ENCODE peak calls at places on chromosomes 11 and 22, in four cellular contexts. L is Caco-2, A is HT1080, J is AG10803. I is an unnamed sample.

GRCh38 chr11:28505216-28505615 is 397.0 kb downstream of the METTL15 start:
- DNase-seq in L (no peak), A (no peak), J (peak), I (no peak)

GRCh38 chr11:31827458-31828206 is 16.5 kb upstream of the PAX6 start:
- DNase-seq in L (no peak), A (no peak), J (no peak), I (no peak)

GRCh38 chr11:80987161-80987560 is 1546.3 kb upstream of the TENM4 start:
- DNase-seq in L (no peak), A (no peak), J (no peak), I (no peak)

GRCh38 chr11:128621491-128622136 is 34.3 kb upstream of the ETS1 start:
- DNase-seq in L (no peak), A (peak), J (peak), I (peak)

GRCh38 chr11:23991140-23991539 is 505.7 kb upstream of the LUZP2 start:
- DNase-seq in L (no peak), A (no peak), J (peak), I (peak)

GRCh38 chr11:69883292-69884255 is 64.4 kb upstream of the FGF3 start:
- DNase-seq in L (no peak), A (no peak), J (no peak), I (no peak)

GRCh38 chr11:36441610-36442208 is 68.4 kb downstream of the TRAF6 start:
- DNase-seq in L (no peak), A (no peak), J (no peak), I (no peak)

GRCh38 chr11:121873770-121874169 is 242.2 kb downstream of the BLID start:
- DNase-seq in L (no peak), A (no peak), J (no peak), I (no peak)

GRCh38 chr22:46105494-46106278 is 44.6 kb upstream of the PPARA start:
- DNase-seq in L (peak), A (no peak), J (peak), I (no peak)

GRCh38 chr11:12318791-12319733 is 58.3 kb upstream of the PARVA start:
- DNase-seq in L (no peak), A (no peak), J (peak), I (peak)

GRCh38 chr11:46238078-46238966 is 39.1 kb upstream of the CREB3L1 start:
- DNase-seq in L (peak), A (peak), J (peak), I (peak)

GRCh38 chr11:111012497-111012896 is 233.0 kb upstream of the POU2AF2 start:
- DNase-seq in L (no peak), A (no peak), J (no peak), I (no peak)

GRCh38 chr11:78282821-78283220 is 94.1 kb downstream of the USP35 start:
- DNase-seq in L (no peak), A (no peak), J (no peak), I (no peak)

GRCh38 chr11:12071574-12071973 is 38.8 kb upstream of the MICAL2 start:
- DNase-seq in L (peak), A (no peak), J (no peak), I (no peak)

GRCh38 chr11:79925570-79925969 is 484.7 kb upstream of the TENM4 start:
- DNase-seq in L (no peak), A (no peak), J (no peak), I (no peak)

GRCh38 chr22:45540122-45540521 is 37.4 kb downstream of the FBLN1 start:
- DNase-seq in L (no peak), A (no peak), J (no peak), I (no peak)

GRCh38 chr11:32487270-32487669 is 51.9 kb upstream of the WT1 start:
- DNase-seq in L (peak), A (no peak), J (no peak), I (peak)

GRCh38 chr22:34414467-34415440 is 494.5 kb upstream of the LARGE1 start:
- DNase-seq in L (peak), A (peak), J (peak), I (peak)

GRCh38 chr11:60984616-60985015 is 13.1 kb downstream of the CD6 start:
- DNase-seq in L (no peak), A (no peak), J (no peak), I (no peak)

GRCh38 chr11:114616516-114616915 is 20.9 kb upstream of the NXPE4 start:
- DNase-seq in L (no peak), A (no peak), J (no peak), I (no peak)

GRCh38 chr11:45948341-45948740 is 25.9 kb downstream of the LARGE2 start:
- DNase-seq in L (no peak), A (no peak), J (no peak), I (no peak)

GRCh38 chr11:26231252-26231661 is 100.7 kb upstream of the ANO3 start:
- DNase-seq in L (no peak), A (peak), J (peak), I (peak)

GRCh38 chr11:116782728-116783127 is 5.1 kb downstream of the ZPR1 start:
- DNase-seq in L (no peak), A (peak), J (peak), I (peak)

GRCh38 chr11:68010058-68011041 is at the start of gene ALDH3B1:
- DNase-seq in L (peak), A (peak), J (peak), I (peak)

GRCh38 chr11:3202759-3203158 is 15.9 kb downstream of the MRGPRG start:
- DNase-seq in L (no peak), A (no peak), J (peak), I (no peak)